ENCODE peak calls at places on chromosomes 12 and 14, in seven cellular contexts. T, X, H, Y, Q, F and J are unnamed samples.

GRCh38 chr12:110281549-110282342 is 699 bp downstream of the ATP2A2 start:
- DNase-seq in T (peak; percentile 24), X (no peak), H (peak; percentile 51), Y (peak; percentile 40), Q (no peak), F (peak; percentile 90), J (peak; percentile 34)

GRCh38 chr12:103632554-103633216 is 45.6 kb downstream of the STAB2 start:
- DNase-seq in T (no peak), X (no peak), H (peak; percentile 19), Y (peak; percentile 40), Q (no peak), F (peak; percentile 89), J (no peak)

GRCh38 chr12:112514926-112515642 is 96.3 kb downstream of the PTPN11 start:
- DNase-seq in T (no peak), X (no peak), H (no peak), Y (no peak), Q (no peak), F (no peak), J (no peak)

GRCh38 chr12:80216890-80217559 is 117.7 kb downstream of the OTOGL start:
- DNase-seq in T (no peak), X (no peak), H (peak; percentile 28), Y (peak; percentile 98), Q (no peak), F (no peak), J (no peak)

GRCh38 chr14:51554953-51555352 is 96.8 kb upstream of the FRMD6 start:
- DNase-seq in T (no peak), X (no peak), H (no peak), Y (peak; percentile 64), Q (no peak), F (no peak), J (no peak)

GRCh38 chr12:47991106-47991550 is 13.1 kb downstream of the COL2A1 start:
- DNase-seq in T (no peak), X (no peak), H (no peak), Y (peak; percentile 20), Q (no peak), F (no peak), J (no peak)

GRCh38 chr14:96304956-96305355 is 48.9 kb downstream of the BDKRB1 start:
- DNase-seq in T (no peak), X (no peak), H (no peak), Y (no peak), Q (no peak), F (no peak), J (no peak)

GRCh38 chr12:122309564-122310121 is 43.3 kb upstream of the VPS33A start:
- DNase-seq in T (no peak), X (no peak), H (no peak), Y (no peak), Q (no peak), F (peak; percentile 34), J (no peak)

GRCh38 chr14:51691176-51691575 is 39.5 kb downstream of the FRMD6 start:
- DNase-seq in T (no peak), X (no peak), H (no peak), Y (no peak), Q (no peak), F (no peak), J (no peak)

GRCh38 chr14:25032092-25032784 is 17.7 kb downstream of the STXBP6 start:
- DNase-seq in T (no peak), X (no peak), H (no peak), Y (no peak), Q (no peak), F (no peak), J (no peak)

GRCh38 chr14:39038542-39038941 is 64.5 kb downstream of the SEC23A start:
- DNase-seq in T (no peak), X (no peak), H (no peak), Y (no peak), Q (no peak), F (no peak), J (no peak)

GRCh38 chr12:15996254-15996653 is 85.1 kb downstream of the DERA start:
- DNase-seq in T (no peak), X (no peak), H (peak; percentile 32), Y (peak; percentile 45), Q (no peak), F (no peak), J (no peak)

GRCh38 chr12:643478-644292 is 19.6 kb downstream of the NINJ2 start:
- DNase-seq in T (no peak), X (no peak), H (peak; percentile 70), Y (no peak), Q (no peak), F (no peak), J (peak; percentile 49)

GRCh38 chr12:106234513-106234912 is 13.3 kb downstream of the CKAP4 start:
- DNase-seq in T (no peak), X (no peak), H (no peak), Y (no peak), Q (no peak), F (no peak), J (no peak)

GRCh38 chr12:34396006-34396860 is 373.9 kb downstream of the ALG10 start:
- DNase-seq in T (no peak), X (no peak), H (peak; percentile 4), Y (no peak), Q (peak; percentile 31), F (peak; percentile 72), J (no peak)

GRCh38 chr14:79275367-79275655 is 936.0 kb downstream of the DIO2 start:
- DNase-seq in T (no peak), X (no peak), H (no peak), Y (peak; percentile 42), Q (no peak), F (no peak), J (no peak)

GRCh38 chr12:20493924-20494323 is 125.6 kb downstream of the PDE3A start:
- DNase-seq in T (no peak), X (no peak), H (no peak), Y (no peak), Q (no peak), F (no peak), J (no peak)

GRCh38 chr12:9095322-9095721 is 20.4 kb downstream of the A2M start:
- DNase-seq in T (no peak), X (no peak), H (no peak), Y (no peak), Q (no peak), F (no peak), J (no peak)

GRCh38 chr14:92513204-92513965 is at the start of gene RIN3:
- DNase-seq in T (no peak), X (no peak), H (peak; percentile 69), Y (no peak), Q (no peak), F (peak; percentile 91), J (peak; percentile 67)

GRCh38 chr12:109732321-109733305 is 19.0 kb downstream of the FAM222A start:
- DNase-seq in T (no peak), X (no peak), H (no peak), Y (no peak), Q (no peak), F (peak; percentile 76), J (no peak)

GRCh38 chr14:101351146-101351545 is 210.1 kb upstream of the DIO3 start:
- DNase-seq in T (no peak), X (no peak), H (no peak), Y (no peak), Q (no peak), F (peak; percentile 42), J (no peak)

GRCh38 chr12:62653740-62654139 is 187.1 kb downstream of the MON2 start:
- DNase-seq in T (no peak), X (no peak), H (no peak), Y (no peak), Q (no peak), F (no peak), J (no peak)

GRCh38 chr14:28012629-28013415 is 753.8 kb upstream of the FOXG1 start:
- DNase-seq in T (no peak), X (no peak), H (no peak), Y (no peak), Q (no peak), F (no peak), J (no peak)

GRCh38 chr14:60655114-60655897 is 6.0 kb upstream of the SIX1 start:
- DNase-seq in T (no peak), X (no peak), H (no peak), Y (peak; percentile 39), Q (no peak), F (no peak), J (no peak)

GRCh38 chr12:54028324-54029201 is at the start of gene HOXC6:
- DNase-seq in T (no peak), X (no peak), H (no peak), Y (peak; percentile 24), Q (no peak), F (no peak), J (no peak)

GRCh38 chr14:93716410-93717221 is 71.7 kb downstream of the PRIMA1 start:
- DNase-seq in T (no peak), X (no peak), H (no peak), Y (no peak), Q (no peak), F (peak; percentile 50), J (no peak)

GRCh38 chr12:26564391-26564790 is 268.6 kb downstream of the ITPR2 start:
- DNase-seq in T (no peak), X (no peak), H (no peak), Y (no peak), Q (no peak), F (no peak), J (no peak)

GRCh38 chr14:100405752-100406455 is 82.8 kb downstream of the SLC25A47 start:
- DNase-seq in T (no peak), X (no peak), H (no peak), Y (no peak), Q (no peak), F (no peak), J (no peak)

GRCh38 chr14:24913746-24914145 is 136.2 kb downstream of the STXBP6 start:
- DNase-seq in T (no peak), X (no peak), H (no peak), Y (no peak), Q (no peak), F (no peak), J (no peak)

GRCh38 chr14:104263671-104264358 is 125.4 kb downstream of the KIF26A start:
- DNase-seq in T (no peak), X (no peak), H (no peak), Y (no peak), Q (peak; percentile 45), F (peak; percentile 69), J (no peak)

GRCh38 chr14:79540394-79540793 is 670.9 kb downstream of the DIO2 start:
- DNase-seq in T (no peak), X (peak; percentile 12), H (no peak), Y (no peak), Q (no peak), F (no peak), J (no peak)

GRCh38 chr14:101622251-101623076 is 61.2 kb downstream of the DIO3 start:
- DNase-seq in T (no peak), X (no peak), H (no peak), Y (no peak), Q (peak; percentile 68), F (peak; percentile 68), J (no peak)

GRCh38 chr12:24172773-24173447 is 223.4 kb upstream of the SOX5 start:
- DNase-seq in T (no peak), X (peak; percentile 24), H (no peak), Y (no peak), Q (no peak), F (no peak), J (no peak)

GRCh38 chr14:44639986-44640385 is 132.9 kb upstream of the FSCB start:
- DNase-seq in T (no peak), X (no peak), H (no peak), Y (no peak), Q (no peak), F (no peak), J (no peak)

GRCh38 chr14:75911883-75912282 is 69.9 kb downstream of the TGFB3 start:
- DNase-seq in T (no peak), X (no peak), H (peak; percentile 35), Y (no peak), Q (no peak), F (no peak), J (no peak)